ENCODE peak calls at places on chromosomes 5 and 9, in four cellular contexts. One of them, this sample, is unnamed.

GRCh38 chr5:72596956-72597355 is 89.7 kb upstream of the ZNF366 start:
- DNase-seq in NCI-H748 treated with DMSO at 0.1 percent for 48 hours: no peak
- DNase-seq in endothelial cell: no peak
- DNase-seq in iPS DF 19.7: no peak
- DNase-seq in this sample: no peak

GRCh38 chr9:106376689-106377088 is 486.3 kb upstream of the ZNF462 start:
- DNase-seq in iPS DF 19.7: no peak
- DNase-seq in endothelial cell: no peak
- DNase-seq in NCI-H748 treated with DMSO at 0.1 percent for 48 hours: no peak
- DNase-seq in this sample: no peak

GRCh38 chr9:95197692-95198271 is 119.7 kb downstream of the FANCC start:
- DNase-seq in NCI-H748 treated with DMSO at 0.1 percent for 48 hours: no peak
- DNase-seq in endothelial cell: no peak
- DNase-seq in iPS DF 19.7: no peak
- DNase-seq in this sample: no peak

GRCh38 chr5:143349127-143349526 is 54.4 kb downstream of the NR3C1 start:
- DNase-seq in NCI-H748 treated with DMSO at 0.1 percent for 48 hours: no peak
- DNase-seq in iPS DF 19.7: no peak
- DNase-seq in endothelial cell: no peak
- DNase-seq in this sample: no peak

GRCh38 chr5:75611324-75612210 is at the start of gene ANKDD1B:
- DNase-seq in NCI-H748 treated with DMSO at 0.1 percent for 48 hours: no peak
- DNase-seq in endothelial cell: peak
- DNase-seq in iPS DF 19.7: no peak
- DNase-seq in this sample: no peak

GRCh38 chr5:33628781-33629180 is 188.0 kb downstream of the TARS1 start:
- DNase-seq in endothelial cell: no peak
- DNase-seq in NCI-H748 treated with DMSO at 0.1 percent for 48 hours: no peak
- DNase-seq in iPS DF 19.7: no peak
- DNase-seq in this sample: no peak

GRCh38 chr5:172954751-172955159 is 4.5 kb upstream of the RPL26L1 start:
- DNase-seq in endothelial cell: no peak
- DNase-seq in NCI-H748 treated with DMSO at 0.1 percent for 48 hours: no peak
- DNase-seq in iPS DF 19.7: no peak
- DNase-seq in this sample: no peak

GRCh38 chr9:6109571-6109970 is 94.1 kb upstream of the RANBP6 start:
- DNase-seq in endothelial cell: no peak
- DNase-seq in iPS DF 19.7: no peak
- DNase-seq in NCI-H748 treated with DMSO at 0.1 percent for 48 hours: no peak
- DNase-seq in this sample: no peak

GRCh38 chr9:128056887-128057723 is 10.0 kb downstream of the NAIF1 start:
- DNase-seq in iPS DF 19.7: no peak
- DNase-seq in NCI-H748 treated with DMSO at 0.1 percent for 48 hours: no peak
- DNase-seq in endothelial cell: no peak
- DNase-seq in this sample: no peak

GRCh38 chr9:38022995-38023394 is 46.0 kb downstream of the SHB start:
- DNase-seq in iPS DF 19.7: no peak
- DNase-seq in endothelial cell: no peak
- DNase-seq in NCI-H748 treated with DMSO at 0.1 percent for 48 hours: peak
- DNase-seq in this sample: no peak

GRCh38 chr5:111238826-111239225 is 14.6 kb downstream of the CAMK4 start:
- DNase-seq in NCI-H748 treated with DMSO at 0.1 percent for 48 hours: no peak
- DNase-seq in iPS DF 19.7: no peak
- DNase-seq in endothelial cell: no peak
- DNase-seq in this sample: no peak

GRCh38 chr5:128674837-128675446 is 136.9 kb upstream of the FBN2 start:
- DNase-seq in NCI-H748 treated with DMSO at 0.1 percent for 48 hours: peak
- DNase-seq in iPS DF 19.7: no peak
- DNase-seq in endothelial cell: peak
- DNase-seq in this sample: peak

GRCh38 chr5:156515799-156516198 is 188.8 kb downstream of the SGCD start:
- DNase-seq in iPS DF 19.7: no peak
- DNase-seq in NCI-H748 treated with DMSO at 0.1 percent for 48 hours: no peak
- DNase-seq in endothelial cell: no peak
- DNase-seq in this sample: no peak

GRCh38 chr9:130845901-130846381 is 10.9 kb downstream of the ABL1 start:
- DNase-seq in iPS DF 19.7: no peak
- DNase-seq in endothelial cell: no peak
- DNase-seq in NCI-H748 treated with DMSO at 0.1 percent for 48 hours: no peak
- DNase-seq in this sample: no peak

This sample was measured in iPS DF 6.9.